ENCODE peak calls at places on chromosome X, in ten cellular contexts. T is cardiac muscle cell; J is CD8-positive, alpha-beta memory T cell; O is CD8-positive, alpha-beta T cell; U is tibial nerve; E is heart right ventricle; N is pancreas; H is mammary epithelial cell; G is heart left ventricle; X is left ventricle myocardium inferior. M is an unnamed sample. For H3K4me1, the result is how much of the 10 kb centered on the place peaks cover.

GRCh38 chrX:77398341-77398740 is 48.8 kb upstream of the FGF16 start:
- DNase-seq in T (no peak), U (no peak), N (no peak), J (no peak), X (no peak), O (no peak), E (no peak), G (no peak), H (no peak), M (no peak)

GRCh38 chrX:103453655-103454054 is 65.6 kb downstream of the RAB40A start:
- DNase-seq in T (peak), U (no peak), X (no peak), J (no peak), E (no peak), N (no peak), G (no peak), H (peak), O (no peak), M (no peak)

GRCh38 chrX:13888284-13888683 is 71.4 kb upstream of the GPM6B start:
- DNase-seq in X (no peak), E (no peak), O (no peak), G (no peak), N (no peak), U (no peak), H (no peak), T (no peak), J (no peak), M (no peak)

GRCh38 chrX:136162827-136163427 is 15.6 kb downstream of the FHL1 start:
- DNase-seq in H (peak), T (peak), E (peak), G (peak), J (peak), U (no peak), N (no peak), O (no peak), X (peak), M (no peak)

GRCh38 chrX:72685810-72686465 is 28.2 kb downstream of the PHKA1 start:
- DNase-seq in J (no peak), U (no peak), E (no peak), N (peak), G (no peak), O (no peak), T (peak), H (peak), X (no peak), M (no peak)

GRCh38 chrX:129665916-129666644 is 11.3 kb upstream of the APLN start:
- DNase-seq in O (no peak), N (no peak), H (peak), X (no peak), G (no peak), U (no peak), J (no peak), T (peak), E (no peak), M (peak)

GRCh38 chrX:132480581-132481203 is 8.1 kb downstream of the MBNL3 start:
- DNase-seq in O (peak), J (peak), N (peak), E (peak), H (peak), X (no peak), G (no peak), U (no peak), T (peak), M (no peak)

GRCh38 chrX:115472131-115472530 is 88.8 kb upstream of the PLS3 start:
- DNase-seq in E (no peak), X (no peak), J (no peak), U (no peak), G (no peak), H (no peak), O (no peak), N (no peak), T (no peak), M (no peak)

GRCh38 chrX:65689377-65689776 is 21.9 kb downstream of the MSN start:
- DNase-seq in E (no peak), X (no peak), H (peak), T (no peak), U (no peak), J (no peak), G (no peak), N (no peak), O (no peak), M (no peak)

GRCh38 chrX:65686246-65686645 is 18.8 kb downstream of the MSN start:
- DNase-seq in X (no peak), T (no peak), E (no peak), G (peak), H (no peak), U (no peak), N (no peak), O (no peak), J (no peak), M (no peak)

GRCh38 chrX:65687367-65687766 is 19.9 kb downstream of the MSN start:
- DNase-seq in E (no peak), N (no peak), G (no peak), O (no peak), T (no peak), H (no peak), J (no peak), X (no peak), U (no peak), M (no peak)

GRCh38 chrX:65690057-65690855 is 22.8 kb downstream of the MSN start:
- DNase-seq in G (no peak), N (no peak), T (peak), H (peak), X (no peak), U (no peak), E (no peak), J (no peak), O (no peak), M (peak)

DNA sequence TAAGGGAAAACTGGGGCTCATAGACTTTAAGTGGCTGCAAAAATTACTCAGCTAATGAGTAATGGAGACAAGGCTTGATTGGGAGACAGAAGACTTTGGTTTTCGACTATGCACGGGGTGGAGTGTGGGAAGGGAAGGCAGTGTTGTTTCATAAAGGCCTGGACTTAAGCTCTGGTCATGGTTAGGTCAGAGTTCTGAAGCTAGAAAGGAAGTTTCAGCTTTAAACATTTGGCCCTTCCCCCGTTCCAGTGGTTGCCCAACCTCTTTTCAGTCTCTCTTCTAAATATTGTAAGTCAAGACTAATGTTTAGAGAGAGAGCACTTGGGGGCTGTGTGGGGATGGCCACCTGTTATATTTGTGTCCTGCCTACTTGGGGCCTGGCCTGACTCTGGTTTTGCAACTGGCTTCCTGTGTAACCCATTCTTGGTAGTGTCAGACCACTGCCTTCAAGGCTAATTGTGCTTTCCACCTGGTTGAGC is 21.0 kb downstream of the MSN start:
- DNase-seq in N (no peak), X (no peak), U (no peak), H (peak), T (peak), G (no peak), E (no peak), J (no peak), O (no peak), M (no peak)
- H3K4me1 ChIP-seq in N (under half), X (half or more), U (half or more), H (under half), T (under half), G (half or more), E (half or more), J (half or more), O (half or more), M (under half)

GRCh38 chrX:40418413-40419195 is 162.2 kb upstream of the ATP6AP2 start:
- DNase-seq in X (no peak), O (no peak), T (no peak), H (peak), G (no peak), N (no peak), E (no peak), U (no peak), J (no peak), M (no peak)
- H3K4me1 ChIP-seq in X (under half), O (under half), T (under half), H (under half), G (under half), N (under half), E (under half), U (under half), J (under half), M (under half)

GRCh38 chrX:45602151-45602550 is 401.5 kb upstream of the DIPK2B start:
- DNase-seq in N (no peak), E (no peak), U (no peak), T (no peak), J (no peak), X (no peak), H (no peak), G (no peak), O (no peak), M (no peak)
- H3K4me1 ChIP-seq in N (under half), E (under half), U (under half), T (under half), J (under half), X (under half), H (under half), G (under half), O (under half), M (under half)

GRCh38 chrX:44310227-44310626 is 33.2 kb downstream of the EFHC2 start:
- DNase-seq in J (no peak), E (no peak), O (no peak), H (no peak), U (no peak), N (no peak), X (no peak), G (no peak), T (no peak), M (no peak)

GRCh38 chrX:44312421-44312820 is 31.1 kb downstream of the EFHC2 start:
- DNase-seq in O (no peak), G (no peak), X (no peak), U (no peak), N (no peak), T (no peak), H (no peak), E (no peak), J (no peak), M (no peak)

GRCh38 chrX:44314259-44314734 is 29.2 kb downstream of the EFHC2 start:
- DNase-seq in H (peak), O (no peak), U (no peak), J (no peak), G (peak), E (peak), T (peak), N (no peak), X (peak), M (no peak)

GRCh38 chrX:44317196-44317595 is 26.3 kb downstream of the EFHC2 start:
- DNase-seq in T (no peak), E (no peak), J (no peak), U (no peak), X (no peak), N (no peak), G (no peak), H (no peak), O (no peak), M (no peak)

DNA sequence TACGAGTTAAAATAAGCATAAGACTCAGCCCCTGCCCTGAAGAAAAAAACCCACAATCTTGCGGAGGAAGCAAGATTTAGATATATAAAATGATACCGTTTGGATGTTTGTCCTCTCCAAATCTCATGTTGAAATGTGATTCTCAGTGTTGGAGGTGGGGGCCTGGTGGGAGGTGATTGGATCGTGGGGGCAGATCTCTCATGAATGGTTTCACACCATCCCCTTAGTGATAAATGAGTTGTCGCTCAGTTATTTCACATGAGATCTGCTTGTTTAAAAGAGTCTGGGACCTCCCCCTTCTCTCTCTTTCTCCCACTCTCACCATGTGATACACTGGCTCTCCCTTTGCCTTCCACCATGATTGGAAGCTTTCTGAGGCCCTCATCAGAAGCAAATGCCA is 28.6 kb downstream of the EFHC2 start:
- DNase-seq in J (no peak), U (no peak), E (no peak), T (no peak), N (no peak), G (no peak), X (no peak), H (no peak), O (no peak), M (no peak)
- H3K4me1 ChIP-seq in J (under half), U (under half), E (under half), T (under half), N (under half), G (under half), X (under half), H (under half), O (under half), M (under half)

GRCh38 chrX:37783284-37783683 is 3.4 kb downstream of the CYBB start:
- DNase-seq in N (no peak), J (no peak), E (no peak), H (no peak), X (no peak), U (no peak), T (no peak), O (no peak), G (peak), M (no peak)

GRCh38 chrX:37786666-37787337 is 6.9 kb downstream of the CYBB start:
- DNase-seq in X (no peak), H (no peak), G (no peak), U (no peak), N (no peak), J (no peak), O (no peak), T (no peak), E (no peak), M (no peak)

GRCh38 chrX:37781808-37782207 is 1.9 kb downstream of the CYBB start:
- DNase-seq in U (no peak), N (no peak), J (no peak), X (no peak), H (no peak), E (no peak), T (no peak), G (no peak), O (no peak), M (no peak)

GRCh38 chrX:37785569-37785968 is 5.7 kb downstream of the CYBB start:
- DNase-seq in N (no peak), H (peak), J (no peak), T (no peak), X (no peak), G (peak), O (no peak), E (no peak), U (no peak), M (no peak)

GRCh38 chrX:37787353-37787869 is 7.6 kb downstream of the CYBB start:
- DNase-seq in E (no peak), X (no peak), T (no peak), H (no peak), J (no peak), N (no peak), G (no peak), O (no peak), U (no peak), M (no peak)
- H3K4me1 ChIP-seq in E (under half), X (under half), T (under half), H (under half), J (under half), N (under half), G (under half), O (under half), U (under half), M (under half)

GRCh38 chrX:1480082-1480785 is 27.5 kb upstream of the ASMTL start:
- DNase-seq in U (no peak), J (no peak), N (no peak), T (no peak), E (peak), H (no peak), X (no peak), G (no peak), O (no peak), M (peak)
- H3K4me1 ChIP-seq in U (under half), J (half or more), N (under half), T (under half), E (under half), H (under half), X (under half), G (under half), O (half or more), M (under half)

GRCh38 chrX:2708016-2708415 is 16.9 kb downstream of the CD99 start:
- DNase-seq in O (no peak), T (no peak), H (peak), J (no peak), E (no peak), N (no peak), X (no peak), G (no peak), U (no peak), M (no peak)

GRCh38 chrX:2707334-2707760 is 16.3 kb downstream of the CD99 start:
- DNase-seq in J (peak), X (peak), O (peak), U (peak), E (peak), N (no peak), T (peak), G (peak), H (peak), M (peak)

GRCh38 chrX:2703991-2704369 is 12.9 kb downstream of the CD99 start:
- DNase-seq in N (no peak), O (no peak), J (no peak), H (peak), G (peak), E (peak), T (peak), U (no peak), X (peak), M (peak)

GRCh38 chrX:2705036-2705435 is 13.9 kb downstream of the CD99 start:
- DNase-seq in O (no peak), E (peak), X (peak), J (no peak), U (no peak), N (no peak), T (peak), G (peak), H (no peak), M (peak)

DNA sequence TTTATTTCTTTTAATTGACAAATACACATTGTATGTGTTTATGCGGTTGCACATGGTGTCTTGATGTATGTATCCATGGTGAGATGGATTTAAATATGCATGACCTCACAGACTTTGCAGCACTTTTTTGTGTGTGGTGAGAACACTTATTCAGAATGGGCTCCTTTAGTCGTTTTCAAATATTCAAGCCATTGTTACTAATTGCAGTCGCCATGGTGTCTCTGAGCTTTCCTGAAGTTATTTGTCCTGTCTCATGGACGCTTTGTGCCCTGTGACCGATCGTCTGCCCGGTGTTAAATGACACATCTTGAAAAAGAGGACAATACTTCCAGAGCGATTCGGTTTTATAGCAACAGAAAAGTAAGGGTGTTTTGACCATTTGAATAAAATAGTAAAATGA is 14.4 kb downstream of the CD99 start:
- DNase-seq in G (no peak), X (no peak), E (no peak), J (no peak), T (no peak), O (no peak), U (no peak), H (no peak), N (no peak), M (no peak)
- H3K4me1 ChIP-seq in G (half or more), X (half or more), E (half or more), J (half or more), T (half or more), O (half or more), U (half or more), H (under half), N (under half), M (under half)

M was measured in tibial artery.